ENCODE peak calls at places on chromosomes 5 and 9, in six cellular contexts. One of them, this sample, is unnamed.

GRCh38 chr5:104266161-104266560 is 703.6 kb upstream of the NUDT12 start:
- DNase-seq in HepG2: no peak
- DNase-seq in K562: no peak
- DNase-seq in SK-N-SH: no peak
- DNase-seq in H1: no peak
- DNase-seq in HCT116: no peak
- DNase-seq in this sample: no peak

GRCh38 chr5:154193636-154194035 is 3.1 kb downstream of the GALNT10 start:
- DNase-seq in HepG2: no peak
- DNase-seq in H1: no peak
- DNase-seq in HCT116: no peak
- DNase-seq in K562: no peak
- DNase-seq in SK-N-SH: no peak
- DNase-seq in this sample: no peak

GRCh38 chr9:127877566-127877998 is at the start of gene AK1:
- DNase-seq in HepG2: no peak
- DNase-seq in HCT116: no peak
- DNase-seq in H1: peak
- DNase-seq in K562: peak
- DNase-seq in SK-N-SH: peak
- DNase-seq in this sample: no peak

GRCh38 chr9:93262537-93263310 is 78.8 kb downstream of the WNK2 start:
- DNase-seq in HepG2: no peak
- DNase-seq in HCT116: no peak
- DNase-seq in H1: no peak
- DNase-seq in K562: peak
- DNase-seq in SK-N-SH: peak
- DNase-seq in this sample: no peak

GRCh38 chr9:86187121-86187520 is 72.3 kb downstream of the C9orf153 start:
- DNase-seq in H1: peak
- DNase-seq in SK-N-SH: no peak
- DNase-seq in K562: no peak
- DNase-seq in HCT116: no peak
- DNase-seq in HepG2: peak
- DNase-seq in this sample: no peak

GRCh38 chr5:39970117-39970798 is 545.5 kb upstream of the DAB2 start:
- DNase-seq in K562: no peak
- DNase-seq in SK-N-SH: no peak
- DNase-seq in HepG2: no peak
- DNase-seq in H1: no peak
- DNase-seq in HCT116: no peak
- DNase-seq in this sample: no peak

GRCh38 chr9:3708751-3709150 is 182.9 kb upstream of the RFX3 start:
- DNase-seq in HepG2: no peak
- DNase-seq in SK-N-SH: no peak
- DNase-seq in K562: no peak
- DNase-seq in HCT116: no peak
- DNase-seq in H1: no peak
- DNase-seq in this sample: peak

GRCh38 chr5:153792305-153792704 is 246.4 kb downstream of the FAM114A2 start:
- DNase-seq in K562: no peak
- DNase-seq in H1: no peak
- DNase-seq in SK-N-SH: no peak
- DNase-seq in HepG2: no peak
- DNase-seq in HCT116: no peak
- DNase-seq in this sample: no peak

GRCh38 chr5:80961376-80962281 is 1.5 kb downstream of the RASGRF2 start:
- DNase-seq in HepG2: peak
- DNase-seq in H1: no peak
- DNase-seq in K562: no peak
- DNase-seq in HCT116: no peak
- DNase-seq in SK-N-SH: no peak
- DNase-seq in this sample: no peak

GRCh38 chr5:78291687-78292086 is 2.8 kb downstream of the AP3B1 start:
- DNase-seq in HCT116: no peak
- DNase-seq in HepG2: no peak
- DNase-seq in K562: no peak
- DNase-seq in H1: no peak
- DNase-seq in SK-N-SH: no peak
- DNase-seq in this sample: no peak

GRCh38 chr9:37371565-37372464 is 50.7 kb upstream of the GRHPR start:
- DNase-seq in K562: no peak
- DNase-seq in HCT116: no peak
- DNase-seq in H1: no peak
- DNase-seq in SK-N-SH: no peak
- DNase-seq in HepG2: no peak
- DNase-seq in this sample: peak

GRCh38 chr5:61394078-61394701 is 62.1 kb downstream of the ZSWIM6 start:
- DNase-seq in H1: no peak
- DNase-seq in HepG2: no peak
- DNase-seq in K562: no peak
- DNase-seq in HCT116: no peak
- DNase-seq in SK-N-SH: no peak
- DNase-seq in this sample: no peak

GRCh38 chr9:127741831-127742434 is 6.8 kb upstream of the TOR2A start:
- DNase-seq in HCT116: peak
- DNase-seq in K562: peak
- DNase-seq in HepG2: peak
- DNase-seq in SK-N-SH: peak
- DNase-seq in H1: peak
- DNase-seq in this sample: no peak

GRCh38 chr5:43068037-43068436 is 27.9 kb upstream of the ANXA2R start:
- DNase-seq in SK-N-SH: no peak
- DNase-seq in K562: no peak
- DNase-seq in H1: no peak
- DNase-seq in HepG2: no peak
- DNase-seq in HCT116: no peak
- DNase-seq in this sample: no peak

GRCh38 chr5:152256580-152256979 is 148.5 kb downstream of the NMUR2 start:
- DNase-seq in H1: no peak
- DNase-seq in K562: no peak
- DNase-seq in HCT116: no peak
- DNase-seq in SK-N-SH: no peak
- DNase-seq in HepG2: no peak
- DNase-seq in this sample: no peak

GRCh38 chr9:126591922-126592321 is 21.8 kb upstream of the LMX1B start:
- DNase-seq in K562: no peak
- DNase-seq in HCT116: no peak
- DNase-seq in H1: no peak
- DNase-seq in SK-N-SH: no peak
- DNase-seq in HepG2: no peak
- DNase-seq in this sample: no peak

GRCh38 chr5:178469975-178470692 is 120.1 kb downstream of the COL23A1 start:
- DNase-seq in HepG2: no peak
- DNase-seq in H1: no peak
- DNase-seq in SK-N-SH: peak
- DNase-seq in K562: no peak
- DNase-seq in HCT116: no peak
- DNase-seq in this sample: no peak
- H3K27ac ChIP-seq in HepG2: no peak
- H3K27ac ChIP-seq in H1: no peak
- H3K27ac ChIP-seq in SK-N-SH: no peak
- H3K27ac ChIP-seq in K562: no peak
- H3K27ac ChIP-seq in HCT116: no peak
- H3K27ac ChIP-seq in this sample: no peak

GRCh38 chr5:177098103-177098771 is 11.5 kb downstream of the FGFR4 start:
- DNase-seq in SK-N-SH: peak
- DNase-seq in HepG2: no peak
- DNase-seq in K562: no peak
- DNase-seq in HCT116: no peak
- DNase-seq in H1: no peak
- DNase-seq in this sample: no peak

GRCh38 chr5:177097016-177097985 is 10.6 kb downstream of the FGFR4 start:
- DNase-seq in HepG2: no peak
- DNase-seq in SK-N-SH: no peak
- DNase-seq in H1: no peak
- DNase-seq in HCT116: no peak
- DNase-seq in K562: no peak
- DNase-seq in this sample: no peak

GRCh38 chr5:177100714-177101121 is 14.0 kb downstream of the FGFR4 start:
- DNase-seq in SK-N-SH: no peak
- DNase-seq in H1: no peak
- DNase-seq in HCT116: no peak
- DNase-seq in HepG2: no peak
- DNase-seq in K562: no peak
- DNase-seq in this sample: no peak

GRCh38 chr5:177099422-177100093 is 12.8 kb downstream of the FGFR4 start:
- DNase-seq in K562: peak
- DNase-seq in HepG2: no peak
- DNase-seq in H1: peak
- DNase-seq in SK-N-SH: no peak
- DNase-seq in HCT116: no peak
- DNase-seq in this sample: no peak

GRCh38 chr5:177098772-177099152 is 12.0 kb downstream of the FGFR4 start:
- DNase-seq in K562: no peak
- DNase-seq in HepG2: no peak
- DNase-seq in H1: no peak
- DNase-seq in SK-N-SH: no peak
- DNase-seq in HCT116: no peak
- DNase-seq in this sample: no peak
- TF ChIP-seq YY1 in K562: no peak
- TF ChIP-seq YY1 in HepG2: no peak
- TF ChIP-seq YY1 in H1: no peak
- TF ChIP-seq YY1 in SK-N-SH: no peak
- TF ChIP-seq YY1 in HCT116: no peak
- TF ChIP-seq YY1 in this sample: no peak

GRCh38 chr5:10467281-10468198 is 25.9 kb downstream of the ROPN1L start:
- DNase-seq in HCT116: no peak
- DNase-seq in H1: no peak
- DNase-seq in HepG2: no peak
- DNase-seq in K562: no peak
- DNase-seq in SK-N-SH: no peak
- DNase-seq in this sample: no peak
- H3K27ac ChIP-seq in HCT116: no peak
- H3K27ac ChIP-seq in H1: peak
- H3K27ac ChIP-seq in HepG2: no peak
- H3K27ac ChIP-seq in K562: no peak
- H3K27ac ChIP-seq in SK-N-SH: peak
- H3K27ac ChIP-seq in this sample: no peak

GRCh38 chr5:35015063-35015462 is 32.7 kb downstream of the AGXT2 start:
- DNase-seq in K562: no peak
- DNase-seq in HepG2: no peak
- DNase-seq in SK-N-SH: no peak
- DNase-seq in H1: no peak
- DNase-seq in HCT116: no peak
- DNase-seq in this sample: no peak

GRCh38 chr5:35010676-35011075 is 37.1 kb downstream of the AGXT2 start:
- DNase-seq in H1: no peak
- DNase-seq in SK-N-SH: no peak
- DNase-seq in HepG2: no peak
- DNase-seq in K562: no peak
- DNase-seq in HCT116: no peak
- DNase-seq in this sample: no peak

GRCh38 chr5:35009657-35010056 is 38.1 kb downstream of the AGXT2 start:
- DNase-seq in K562: no peak
- DNase-seq in H1: no peak
- DNase-seq in HepG2: no peak
- DNase-seq in HCT116: no peak
- DNase-seq in SK-N-SH: no peak
- DNase-seq in this sample: no peak

GRCh38 chr5:35012365-35012764 is 35.4 kb downstream of the AGXT2 start:
- DNase-seq in HCT116: no peak
- DNase-seq in HepG2: no peak
- DNase-seq in H1: no peak
- DNase-seq in SK-N-SH: no peak
- DNase-seq in K562: no peak
- DNase-seq in this sample: no peak

GRCh38 chr5:35012796-35013195 is 35.0 kb downstream of the AGXT2 start:
- DNase-seq in HCT116: no peak
- DNase-seq in K562: no peak
- DNase-seq in H1: no peak
- DNase-seq in HepG2: no peak
- DNase-seq in SK-N-SH: no peak
- DNase-seq in this sample: no peak
- TF ChIP-seq YY1 in HCT116: no peak
- TF ChIP-seq YY1 in K562: no peak
- TF ChIP-seq YY1 in H1: no peak
- TF ChIP-seq YY1 in HepG2: no peak
- TF ChIP-seq YY1 in SK-N-SH: no peak
- TF ChIP-seq YY1 in this sample: no peak

DNA sequence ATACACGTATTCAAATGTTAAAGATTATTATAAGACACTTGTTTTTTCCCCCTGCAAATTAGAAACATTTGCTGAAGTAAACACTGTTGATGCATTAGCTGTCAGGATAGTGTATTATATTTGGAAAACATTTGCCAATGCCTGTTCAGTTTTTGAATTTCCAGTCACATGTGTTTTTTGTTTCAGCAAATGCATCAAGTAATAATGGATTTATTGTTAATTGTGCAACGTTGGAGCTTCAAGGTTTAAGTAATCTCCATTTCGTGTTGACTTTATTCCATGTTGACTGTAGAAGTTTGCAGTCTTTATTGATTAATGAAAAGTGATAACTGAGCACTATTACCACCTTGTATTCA is 412.5 kb downstream of the ACTL7B start:
- DNase-seq in HepG2: peak
- DNase-seq in SK-N-SH: no peak
- DNase-seq in HCT116: no peak
- DNase-seq in H1: no peak
- DNase-seq in K562: no peak
- DNase-seq in this sample: no peak
- H3K27ac ChIP-seq in HepG2: peak
- H3K27ac ChIP-seq in SK-N-SH: peak
- H3K27ac ChIP-seq in HCT116: no peak
- H3K27ac ChIP-seq in H1: no peak
- H3K27ac ChIP-seq in K562: no peak
- H3K27ac ChIP-seq in this sample: no peak

GRCh38 chr9:72443855-72444254 is 77.6 kb upstream of the TMC1 start:
- DNase-seq in HepG2: no peak
- DNase-seq in SK-N-SH: no peak
- DNase-seq in K562: no peak
- DNase-seq in HCT116: no peak
- DNase-seq in H1: no peak
- DNase-seq in this sample: peak
- TF ChIP-seq YY1 in HepG2: no peak
- TF ChIP-seq YY1 in SK-N-SH: no peak
- TF ChIP-seq YY1 in K562: no peak
- TF ChIP-seq YY1 in HCT116: no peak
- TF ChIP-seq YY1 in H1: no peak
- TF ChIP-seq YY1 in this sample: peak

DNA sequence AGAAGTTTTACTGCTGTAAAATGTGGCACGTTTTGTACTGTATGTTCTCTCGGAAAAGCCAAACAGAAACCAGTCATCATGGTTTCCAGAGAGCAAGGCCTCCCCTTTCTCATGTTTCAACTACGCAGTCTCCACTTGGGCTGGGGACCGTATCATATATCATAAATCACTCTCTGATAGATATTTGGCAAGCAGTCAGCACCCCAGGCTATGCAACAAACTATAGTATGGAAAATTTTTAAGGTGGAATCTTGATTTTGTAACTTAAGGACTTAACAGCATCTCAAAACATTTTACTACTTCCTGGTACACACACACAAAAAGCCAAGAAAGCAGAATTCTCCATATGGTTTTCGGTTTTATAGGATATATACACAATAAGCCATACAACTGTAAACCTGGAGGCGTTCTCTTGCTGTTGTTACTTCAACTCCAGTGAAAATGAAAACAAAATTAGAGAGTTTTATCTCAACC is 283.6 kb downstream of the NFIB start:
- DNase-seq in SK-N-SH: peak
- DNase-seq in HCT116: no peak
- DNase-seq in HepG2: no peak
- DNase-seq in K562: no peak
- DNase-seq in H1: no peak
- DNase-seq in this sample: no peak
- H3K27ac ChIP-seq in SK-N-SH: no peak
- H3K27ac ChIP-seq in HCT116: no peak
- H3K27ac ChIP-seq in HepG2: no peak
- H3K27ac ChIP-seq in K562: peak
- H3K27ac ChIP-seq in H1: no peak
- H3K27ac ChIP-seq in this sample: no peak